ENCODE peak calls at places on chromosomes 5 and 9, in four cellular contexts. U is A549, V is GM12878, G is endothelial cell of umbilical vein. N is an unnamed sample.

GRCh38 chr5:57841671-57842375 is 359.2 kb upstream of the ACTBL2 start:
- DNase-seq in U (peak), V (no peak), G (peak), N (no peak)

GRCh38 chr9:83959061-83959460 is 21.0 kb downstream of the HNRNPK start:
- DNase-seq in U (no peak), V (no peak), G (no peak), N (no peak)

GRCh38 chr5:14741131-14741530 is 76.6 kb downstream of the OTULIN start:
- DNase-seq in U (no peak), V (no peak), G (no peak), N (no peak)

GRCh38 chr9:21681641-21682040 is 120.8 kb upstream of the MTAP start:
- DNase-seq in U (no peak), V (no peak), G (peak), N (no peak)

GRCh38 chr5:126939887-126940286 is 90.5 kb downstream of the MARCHF3 start:
- DNase-seq in U (no peak), V (no peak), G (no peak), N (no peak)

GRCh38 chr9:33510264-33511183 is 13.5 kb upstream of the ANKRD18B start:
- DNase-seq in U (peak), V (no peak), G (peak), N (peak)

GRCh38 chr5:126683912-126684311 is 83.2 kb downstream of the PHAX start:
- DNase-seq in U (no peak), V (no peak), G (no peak), N (no peak)

GRCh38 chr5:181133610-181134231 is 2.8 kb upstream of the OR2V1 start:
- DNase-seq in U (peak), V (no peak), G (peak), N (no peak)

GRCh38 chr9:34374905-34375552 is 1.7 kb downstream of the MYORG start:
- DNase-seq in U (no peak), V (no peak), G (no peak), N (peak)

GRCh38 chr9:100117316-100117715 is 18.3 kb downstream of the INVS start:
- DNase-seq in U (no peak), V (no peak), G (no peak), N (no peak)

GRCh38 chr9:132193227-132194110 is 31.6 kb downstream of the NTNG2 start:
- DNase-seq in U (no peak), V (no peak), G (no peak), N (no peak)

GRCh38 chr5:123367739-123368138 is 55.5 kb downstream of the CEP120 start:
- DNase-seq in U (no peak), V (no peak), G (peak), N (peak)

GRCh38 chr9:71863652-71864051 is 47.3 kb downstream of the ABHD17B start:
- DNase-seq in U (no peak), V (no peak), G (no peak), N (no peak)

GRCh38 chr5:115349001-115349817 is 52.8 kb upstream of the CCDC112 start:
- DNase-seq in U (peak), V (no peak), G (peak), N (peak)

GRCh38 chr5:122751293-122751753 is 23.6 kb upstream of the SNX2 start:
- DNase-seq in U (no peak), V (no peak), G (peak), N (peak)

GRCh38 chr9:125241863-125242739 is 958 bp upstream of the HSPA5 start:
- DNase-seq in U (peak), V (no peak), G (no peak), N (no peak)

GRCh38 chr9:469672-470040 is 255.0 kb downstream of the DOCK8 start:
- DNase-seq in U (no peak), V (no peak), G (no peak), N (no peak)

GRCh38 chr9:109452761-109453160 is 45.3 kb downstream of the PTPN3 start:
- DNase-seq in U (peak), V (no peak), G (no peak), N (peak)

GRCh38 chr5:66178799-66179198 is 34.7 kb downstream of the SREK1 start:
- DNase-seq in U (no peak), V (no peak), G (no peak), N (no peak)

GRCh38 chr9:36986548-36987408 is 47.3 kb downstream of the PAX5 start:
- DNase-seq in U (no peak), V (no peak), G (no peak), N (no peak)

GRCh38 chr5:34552129-34552528 is 104.0 kb upstream of the RAI14 start:
- DNase-seq in U (no peak), V (no peak), G (no peak), N (no peak)

GRCh38 chr9:88998506-88998905 is 7.2 kb downstream of the S1PR3 start:
- DNase-seq in U (no peak), V (no peak), G (peak), N (no peak)

GRCh38 chr5:133287500-133287899 is 235.7 kb downstream of the HSPA4 start:
- DNase-seq in U (peak), V (no peak), G (peak), N (peak)

GRCh38 chr5:111859031-111859430 is 102.0 kb upstream of the NREP start:
- DNase-seq in U (no peak), V (no peak), G (no peak), N (no peak)

GRCh38 chr5:91281409-91281808 is 101.7 kb downstream of the ARRDC3 start:
- DNase-seq in U (no peak), V (no peak), G (peak), N (peak)

GRCh38 chr5:159933531-159934485 is 17.5 kb downstream of the ADRA1B start:
- DNase-seq in U (no peak), V (no peak), G (no peak), N (no peak)

GRCh38 chr9:90979138-90979551 is 177.5 kb downstream of the SYK start:
- DNase-seq in U (no peak), V (no peak), G (no peak), N (no peak)

GRCh38 chr9:133995012-133995896 is 3.1 kb upstream of the VAV2 start:
- DNase-seq in U (peak), V (no peak), G (no peak), N (peak)

GRCh38 chr5:124902097-124902821 is 155.8 kb upstream of the ZNF608 start:
- DNase-seq in U (no peak), V (peak), G (peak), N (peak)

GRCh38 chr5:137594717-137595116 is 95.6 kb upstream of the SPOCK1 start:
- DNase-seq in U (no peak), V (no peak), G (no peak), N (no peak)

GRCh38 chr5:149273237-149273636 is 1.6 kb downstream of the AFAP1L1 start:
- DNase-seq in U (no peak), V (no peak), G (no peak), N (no peak)

DNA sequence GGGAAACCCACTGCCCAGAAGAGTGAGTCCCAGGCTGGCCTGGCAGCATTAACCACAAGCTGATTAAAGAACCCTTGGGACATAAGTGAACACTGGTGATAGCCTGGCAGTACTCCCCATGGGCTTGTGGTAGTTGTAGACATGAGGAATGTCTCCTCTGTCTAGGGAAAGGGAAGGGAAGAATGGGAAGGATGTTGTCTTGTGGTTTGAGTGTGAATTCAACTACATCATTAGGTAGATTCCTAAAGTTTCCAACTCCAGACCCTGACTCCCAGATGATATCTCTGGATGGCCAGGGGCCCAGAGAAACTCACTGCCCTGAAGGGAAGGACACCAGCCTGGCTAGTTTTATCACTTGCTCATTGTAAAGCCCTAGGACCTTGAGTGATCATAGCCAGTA is 1012.4 kb upstream of the COX7C start:
- DNase-seq in U (no peak), V (no peak), G (no peak), N (no peak)
- TF ChIP-seq POLR2A in U (no peak), V (no peak), G (no peak), N (no peak)

DNA sequence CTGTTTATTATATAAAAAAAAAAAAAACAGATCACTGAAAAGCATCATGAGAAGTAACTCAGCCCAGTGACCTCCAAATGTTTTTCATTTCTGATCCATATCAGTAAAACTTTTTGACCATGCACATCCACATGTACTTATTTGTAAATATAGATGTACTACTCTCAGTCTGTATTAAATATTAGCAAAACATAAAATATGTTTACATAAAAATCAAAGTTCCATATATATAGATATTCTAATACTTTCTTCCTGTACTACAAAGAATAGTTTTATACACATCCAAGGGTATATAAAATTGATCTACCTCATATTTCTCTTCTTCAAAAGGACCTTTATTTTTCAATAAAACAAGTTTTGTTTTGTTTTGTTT is 309.1 kb downstream of the RAB3C start:
- DNase-seq in U (no peak), V (no peak), G (no peak), N (no peak)
- TF ChIP-seq CTCF in U (no peak), V (no peak), G (no peak), N (no peak)

DNA sequence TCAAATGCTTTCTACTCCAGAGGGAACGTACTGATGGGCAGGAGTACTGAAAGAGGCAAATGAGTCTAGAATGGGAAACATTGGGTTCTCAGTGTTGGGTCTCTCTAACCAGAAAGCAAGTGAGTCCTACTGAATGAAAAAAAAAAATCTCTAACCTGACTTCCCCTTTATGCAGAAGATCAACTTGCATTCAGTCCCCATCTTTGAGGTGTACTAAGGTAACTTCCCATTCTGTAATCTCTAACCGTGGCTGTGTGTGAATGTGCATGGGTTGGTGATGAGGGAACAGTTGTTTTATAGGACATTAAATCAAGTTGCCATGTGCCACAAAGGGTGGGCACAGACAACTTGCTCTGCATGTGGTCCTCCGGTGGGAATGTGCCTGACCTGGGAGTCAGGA is 264.6 kb upstream of the CLINT1 start:
- DNase-seq in U (no peak), V (no peak), G (no peak), N (no peak)
- TF ChIP-seq MYC in U (no peak), V (no peak), G (no peak), N (no peak)

GRCh38 chr5:171700331-171700935 is 85.2 kb upstream of the SMIM23 start:
- DNase-seq in U (no peak), V (no peak), G (no peak), N (no peak)
- TF ChIP-seq POLR2A in U (no peak), V (no peak), G (no peak), N (no peak)

GRCh38 chr9:92974161-92974661 is 26.9 kb downstream of the FGD3 start:
- DNase-seq in U (no peak), V (no peak), G (no peak), N (no peak)
- TF ChIP-seq CTCF in U (no peak), V (no peak), G (no peak), N (no peak)

GRCh38 chr5:135269828-135270545 is 129.0 kb downstream of the MACROH2A1 start:
- DNase-seq in U (no peak), V (no peak), G (no peak), N (no peak)
- TF ChIP-seq MYC in U (no peak), V (no peak), G (no peak), N (no peak)

GRCh38 chr5:801472-801871 is 16.9 kb upstream of the ZDHHC11B start:
- DNase-seq in U (no peak), V (no peak), G (no peak), N (no peak)
- TF ChIP-seq POLR2A in U (no peak), V (no peak), G (no peak), N (no peak)

GRCh38 chr5:163478126-163478981 is 17.9 kb downstream of the HMMR start:
- DNase-seq in U (no peak), V (no peak), G (peak), N (no peak)

GRCh38 chr5:163475416-163475815 is 15.0 kb downstream of the HMMR start:
- DNase-seq in U (no peak), V (no peak), G (no peak), N (no peak)

GRCh38 chr5:163478982-163479271 is 18.5 kb downstream of the HMMR start:
- DNase-seq in U (no peak), V (no peak), G (no peak), N (no peak)

DNA sequence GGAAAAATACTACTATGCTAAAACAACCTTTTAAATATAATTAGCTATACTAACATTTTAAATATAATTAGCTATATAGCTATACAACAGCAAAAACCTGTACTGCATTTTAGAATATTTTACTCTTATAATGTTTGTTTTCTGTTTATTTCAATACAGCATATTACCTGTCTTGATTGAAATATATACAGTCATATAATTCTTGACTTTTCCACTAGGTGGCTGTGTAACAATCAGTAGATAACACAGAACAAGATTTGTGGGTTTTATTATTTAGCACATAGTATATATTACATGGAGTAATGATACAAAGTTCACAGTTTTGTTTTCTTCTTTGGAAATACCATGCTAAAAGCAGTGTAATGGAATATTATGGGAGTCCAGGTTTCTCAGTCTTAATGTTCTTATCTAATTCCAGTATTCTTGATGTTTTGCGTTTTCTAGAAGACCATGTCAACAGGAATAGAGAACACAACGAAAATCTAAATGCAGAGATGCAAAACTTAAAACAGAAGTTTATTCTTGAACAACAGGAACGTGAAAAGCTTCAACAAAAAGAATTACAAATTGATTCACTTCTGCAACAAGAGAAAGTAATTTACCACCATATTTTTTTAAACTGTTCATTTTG is 13.3 kb downstream of the HMMR start:
- DNase-seq in U (peak), V (no peak), G (peak), N (no peak)
- TF ChIP-seq CTCF in U (peak), V (peak), G (no peak), N (no peak)

N was measured in NB4.